ENCODE peak calls at places on chromosomes 16 and 17, in eight cellular contexts. K is lung microvascular endothelial cell, B is HEK293T, C is nephron progenitor cell, M is NCI-H1092 treated with DMSO at 0.1 percent for 48 hours, J is iPS-NIHi11, T is HepG2, I is SK-MEL-5. V is an unnamed sample.

GRCh38 chr17:5809580-5810188 is 225.4 kb upstream of the NLRP1 start:
- DNase-seq in K (no peak), B (no peak), C (no peak), M (no peak), J (no peak), T (no peak), I (no peak), V (no peak)

GRCh38 chr17:50986989-50987660 is 121.0 kb upstream of the TOB1 start:
- DNase-seq in K (peak), B (no peak), C (no peak), M (no peak), J (no peak), T (no peak), I (no peak), V (no peak)

GRCh38 chr17:65515959-65516948 is 45.2 kb downstream of the AXIN2 start:
- DNase-seq in K (no peak), B (no peak), C (peak), M (peak), J (peak), T (peak), I (no peak), V (no peak)

GRCh38 chr17:3885970-3886369 is 6.9 kb downstream of the CAMKK1 start:
- DNase-seq in K (peak), B (no peak), C (no peak), M (no peak), J (no peak), T (no peak), I (no peak), V (no peak)

GRCh38 chr16:82460761-82461160 is 166.0 kb upstream of the CDH13 start:
- DNase-seq in K (no peak), B (no peak), C (no peak), M (peak), J (no peak), T (peak), I (no peak), V (no peak)

GRCh38 chr16:57824880-57825279 is 22.6 kb upstream of the KIFC3 start:
- DNase-seq in K (no peak), B (no peak), C (no peak), M (no peak), J (peak), T (peak), I (no peak), V (no peak)

GRCh38 chr17:42913981-42914617 is 13.5 kb downstream of the G6PC1 start:
- DNase-seq in K (no peak), B (no peak), C (no peak), M (no peak), J (no peak), T (no peak), I (no peak), V (no peak)

GRCh38 chr16:53844796-53845195 is 140.8 kb downstream of the FTO start:
- DNase-seq in K (no peak), B (no peak), C (no peak), M (no peak), J (no peak), T (no peak), I (peak), V (no peak)

GRCh38 chr16:19167710-19168172 is 299 bp upstream of the SYT17 start:
- DNase-seq in K (peak), B (peak), C (peak), M (peak), J (peak), T (peak), I (peak), V (no peak)

GRCh38 chr17:8412089-8412488 is 14.5 kb upstream of the RNF222 start:
- DNase-seq in K (no peak), B (no peak), C (no peak), M (no peak), J (no peak), T (no peak), I (no peak), V (no peak)

GRCh38 chr17:82244413-82245140 is 15.7 kb downstream of the SLC16A3 start:
- DNase-seq in K (peak), B (peak), C (no peak), M (no peak), J (no peak), T (no peak), I (peak), V (no peak)

GRCh38 chr17:68398731-68399637 is 58.3 kb downstream of the WIPI1 start:
- DNase-seq in K (peak), B (peak), C (peak), M (peak), J (peak), T (peak), I (peak), V (no peak)

GRCh38 chr17:81635973-81636504 is 873 bp downstream of the NPLOC4 start:
- DNase-seq in K (no peak), B (no peak), C (no peak), M (no peak), J (no peak), T (no peak), I (peak), V (no peak)

GRCh38 chr17:12041316-12041715 is 20.6 kb downstream of the MAP2K4 start:
- DNase-seq in K (peak), B (no peak), C (no peak), M (no peak), J (no peak), T (no peak), I (no peak), V (no peak)

GRCh38 chr17:30336369-30337171 is 2.7 kb upstream of the TMIGD1 start:
- DNase-seq in K (peak), B (peak), C (peak), M (peak), J (peak), T (peak), I (peak), V (peak)

GRCh38 chr16:79286646-79287423 is 313.7 kb downstream of the MAF start:
- DNase-seq in K (no peak), B (no peak), C (peak), M (peak), J (peak), T (no peak), I (no peak), V (no peak)

GRCh38 chr16:65697516-65697915 is 575.7 kb upstream of the CDH11 start:
- DNase-seq in K (no peak), B (no peak), C (no peak), M (no peak), J (no peak), T (no peak), I (no peak), V (no peak)

GRCh38 chr17:45910667-45911066 is 16.3 kb downstream of the MAPT start:
- DNase-seq in K (no peak), B (no peak), C (no peak), M (no peak), J (no peak), T (no peak), I (no peak), V (no peak)

GRCh38 chr16:242281-242680 is 7.7 kb downstream of the FAM234A start:
- DNase-seq in K (no peak), B (no peak), C (no peak), M (no peak), J (no peak), T (no peak), I (no peak), V (no peak)

GRCh38 chr16:51326131-51326856 is 175.2 kb upstream of the SALL1 start:
- DNase-seq in K (no peak), B (no peak), C (no peak), M (no peak), J (no peak), T (no peak), I (no peak), V (no peak)

V was measured in CD4-positive, CD25-positive, alpha-beta regulatory T cell.